ENCODE peak calls at places on chromosomes 16 and 17, in seven cellular contexts. D is fibroblast of villous mesenchyme, S is transverse colon, O is PC-3, L is left ventricle myocardium inferior, X is neural progenitor cell, J is uterus. A is an unnamed sample.

GRCh38 chr17:31815212-31815611 is 43.8 kb downstream of the COPRS start:
- DNase-seq in D (no peak), S (no peak), O (no peak), L (no peak), X (no peak), J (no peak), A (no peak)

GRCh38 chr16:11447272-11447671 is 102.0 kb downstream of the RMI2 start:
- DNase-seq in D (no peak), S (no peak), O (no peak), L (no peak), X (no peak), J (no peak), A (no peak)

GRCh38 chr16:85608515-85608885 is 4.6 kb upstream of the GSE1 start:
- DNase-seq in D (no peak), S (no peak), O (no peak), L (no peak), X (no peak), J (no peak), A (no peak)

GRCh38 chr16:3458852-3459361 is 15.4 kb downstream of the NAA60 start:
- DNase-seq in D (peak), S (peak), O (peak), L (no peak), X (no peak), J (no peak), A (peak)

GRCh38 chr17:30369995-30370394 is 8.7 kb upstream of the CPD start:
- DNase-seq in D (no peak), S (no peak), O (peak), L (no peak), X (no peak), J (no peak), A (no peak)

GRCh38 chr17:55265434-55266021 is 768 bp downstream of the HLF start:
- DNase-seq in D (no peak), S (no peak), O (no peak), L (no peak), X (peak), J (peak), A (no peak)

GRCh38 chr17:43832976-43833829 is at the start of gene MPP3:
- DNase-seq in D (peak), S (peak), O (peak), L (peak), X (peak), J (peak), A (peak)

GRCh38 chr17:59669411-59669810 is 37.8 kb downstream of the PTRH2 start:
- DNase-seq in D (no peak), S (no peak), O (no peak), L (no peak), X (no peak), J (no peak), A (no peak)

GRCh38 chr17:44971776-44972483 is 3.8 kb upstream of the C1QL1 start:
- DNase-seq in D (peak), S (no peak), O (no peak), L (no peak), X (no peak), J (no peak), A (peak)

GRCh38 chr17:45222273-45222993 is 748 bp downstream of the FMNL1 start:
- DNase-seq in D (no peak), S (no peak), O (no peak), L (no peak), X (peak), J (no peak), A (no peak)

GRCh38 chr16:23835390-23836077 is at the start of gene PRKCB:
- DNase-seq in D (peak), S (peak), O (no peak), L (peak), X (peak), J (peak), A (peak)
- H3K4me3 ChIP-seq in D (no peak), S (peak), O (no peak), L (peak), X (peak), J (peak), A (no peak)

DNA sequence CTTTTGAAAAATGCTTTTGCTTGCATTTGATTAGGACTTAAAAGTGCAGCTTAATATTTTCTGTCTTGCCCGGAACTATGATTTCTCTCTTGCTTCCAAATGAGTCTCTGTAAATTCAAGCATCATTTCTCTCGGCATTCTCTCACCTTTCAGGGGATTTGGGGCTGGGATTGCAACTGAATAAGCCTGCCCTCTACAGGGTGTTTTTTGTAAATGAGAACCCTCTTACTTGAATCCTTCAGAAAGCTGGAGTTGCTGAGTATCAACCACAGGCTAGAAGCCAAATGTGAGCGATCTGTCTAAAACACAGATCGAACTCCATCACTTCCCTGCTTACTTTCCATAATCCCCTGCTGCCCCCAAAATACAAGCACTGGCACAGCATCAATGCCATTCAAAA is 234.6 kb downstream of the TMEM114 start:
- DNase-seq in D (no peak), S (no peak), O (no peak), L (no peak), X (peak), J (no peak), A (no peak)
- TF ChIP-seq CTCF in D (no peak), S (no peak), O (peak), L (no peak), X (peak), J (no peak), A (no peak)

DNA sequence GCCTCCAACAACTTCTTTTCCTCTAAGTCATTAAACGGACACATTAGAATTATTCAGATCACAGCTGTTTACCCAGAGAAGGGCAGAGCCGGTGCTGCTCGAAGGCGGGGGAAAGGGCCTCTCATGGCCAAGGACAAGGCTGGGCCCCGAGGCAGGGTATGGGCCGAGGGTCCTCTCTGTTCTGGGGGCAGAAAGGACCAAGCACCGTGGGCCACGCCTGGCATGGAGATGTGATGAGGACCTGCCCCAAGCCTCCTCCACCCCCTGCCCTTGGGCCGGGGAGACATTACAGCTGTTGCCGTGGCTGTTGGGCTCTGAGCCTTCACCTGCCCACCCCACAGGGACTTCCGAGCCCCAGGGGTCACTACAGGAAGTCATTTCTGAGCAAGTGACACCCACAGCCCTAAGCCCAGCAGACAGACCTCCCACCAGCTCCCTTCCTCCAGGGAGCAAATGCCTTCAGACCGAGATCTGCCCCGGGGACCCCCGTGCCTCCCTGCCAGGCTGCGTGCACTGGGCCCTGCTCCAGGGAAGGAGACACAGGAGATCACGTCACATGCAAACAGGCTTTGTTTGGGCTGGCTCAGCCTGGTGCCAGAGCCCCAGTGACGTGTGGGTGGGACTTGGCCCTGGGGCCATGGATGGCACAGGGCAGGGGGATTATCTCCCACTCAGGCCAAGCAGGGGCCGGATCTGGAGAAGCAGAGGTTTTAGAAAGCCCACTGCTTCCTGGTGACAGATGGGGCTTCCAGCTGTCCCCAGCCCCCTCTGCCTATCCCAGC is 652 bp upstream of the PVALEF start:
- DNase-seq in D (no peak), S (no peak), O (no peak), L (no peak), X (peak), J (no peak), A (no peak)
- H3K4me3 ChIP-seq in D (no peak), S (no peak), O (no peak), L (peak), X (no peak), J (no peak), A (no peak)

GRCh38 chr17:16100737-16101400 is 101.2 kb downstream of the TTC19 start:
- DNase-seq in D (peak), S (no peak), O (peak), L (no peak), X (no peak), J (no peak), A (peak)
- TF ChIP-seq CTCF in D (peak), S (no peak), O (peak), L (no peak), X (no peak), J (no peak), A (peak)

GRCh38 chr17:19975601-19976000 is 2.0 kb downstream of the AKAP10 start:
- DNase-seq in D (no peak), S (no peak), O (no peak), L (no peak), X (no peak), J (no peak), A (no peak)

GRCh38 chr17:19978206-19978802 is 676 bp upstream of the AKAP10 start:
- DNase-seq in D (no peak), S (no peak), O (no peak), L (no peak), X (no peak), J (no peak), A (no peak)

GRCh38 chr17:19977360-19978205 is at the start of gene AKAP10:
- DNase-seq in D (peak), S (peak), O (peak), L (peak), X (peak), J (peak), A (peak)

GRCh38 chr17:19979917-19980770 is 2.5 kb upstream of the AKAP10 start:
- DNase-seq in D (peak), S (peak), O (no peak), L (peak), X (peak), J (no peak), A (peak)

DNA sequence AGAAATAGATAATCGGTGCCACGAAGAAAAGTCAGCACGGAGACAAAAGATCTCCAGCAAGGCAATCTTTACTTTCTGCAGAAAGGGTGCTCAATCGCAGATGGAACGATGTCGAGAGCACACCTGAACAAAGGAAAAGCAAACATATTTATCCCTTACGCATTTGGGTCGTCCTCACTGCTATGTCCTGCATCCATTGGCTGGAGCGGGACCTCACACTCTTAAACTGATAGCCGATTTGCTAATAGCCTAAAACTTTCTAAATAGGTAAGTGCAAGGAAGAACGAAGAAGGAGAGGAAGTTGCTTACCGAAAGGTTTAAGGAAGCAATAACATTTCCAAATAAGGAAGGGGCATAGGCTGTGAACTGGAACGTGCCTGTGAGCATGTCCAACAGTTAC is 1.2 kb upstream of the AKAP10 start:
- DNase-seq in D (no peak), S (no peak), O (no peak), L (no peak), X (no peak), J (no peak), A (no peak)
- H3K4me3 ChIP-seq in D (no peak), S (no peak), O (no peak), L (peak), X (peak), J (no peak), A (no peak)

DNA sequence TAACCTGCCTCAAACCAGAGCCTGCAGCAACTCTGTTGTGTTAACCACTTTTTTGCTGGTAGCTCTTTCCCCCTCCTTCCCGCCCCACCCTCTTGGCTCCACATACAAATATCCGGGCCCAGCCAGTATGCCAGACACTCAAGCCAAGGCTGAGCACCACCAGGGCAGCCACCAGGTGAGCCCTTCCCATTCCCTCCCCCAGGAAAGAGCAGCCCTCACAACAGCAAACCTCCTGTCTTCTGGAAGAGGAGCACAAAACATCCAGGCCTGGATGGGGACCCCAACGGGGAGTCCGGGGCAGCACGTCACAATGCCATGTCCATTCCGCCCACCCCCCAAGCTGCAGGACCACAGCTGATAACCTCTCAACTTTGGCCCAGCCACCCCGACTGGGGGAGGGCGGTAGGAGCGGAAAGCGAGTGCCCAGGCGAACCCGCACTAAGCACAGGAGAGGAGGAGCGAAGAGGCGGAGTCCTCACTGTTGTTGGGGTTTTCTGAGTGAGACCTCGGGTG is 757 bp downstream of the ORMDL3 start:
- DNase-seq in D (peak), S (peak), O (peak), L (peak), X (peak), J (peak), A (peak)
- TF ChIP-seq CTCF in D (no peak), S (no peak), O (no peak), L (no peak), X (no peak), J (no peak), A (no peak)

A was measured in choroid plexus epithelial cell.